ENCODE peak calls at places on chromosomes 7 and 10, in four cellular contexts. Q, D, O and B are unnamed samples.

GRCh38 chr7:27098493-27099223 is 2.9 kb upstream of the HOXA1 start:
- DNase-seq in O (no peak), Q (peak; percentile 80), D (peak; percentile 42), B (peak; percentile 90)

GRCh38 chr10:88401671-88402347 is 181.3 kb downstream of the RNLS start:
- DNase-seq in Q (peak; percentile 35), O (no peak), D (no peak), B (peak; percentile 41)

GRCh38 chr10:25682203-25682950 is 251.7 kb upstream of the MYO3A start:
- DNase-seq in Q (no peak), D (peak; percentile 66), O (no peak), B (no peak)

GRCh38 chr10:129978322-129978721 is 14.2 kb upstream of the EBF3 start:
- DNase-seq in D (no peak), Q (no peak), O (no peak), B (peak; percentile 70)

GRCh38 chr7:97835296-97836138 is 36.7 kb downstream of the ASNS start:
- DNase-seq in D (peak; percentile 81), Q (peak; percentile 63), O (peak; percentile 76), B (no peak)

GRCh38 chr7:140754506-140754905 is 58.0 kb downstream of the NDUFB2 start:
- DNase-seq in O (no peak), D (no peak), Q (no peak), B (no peak)

GRCh38 chr7:35416568-35416967 is 162.7 kb upstream of the TBX20 start:
- DNase-seq in Q (no peak), O (no peak), D (no peak), B (no peak)

GRCh38 chr10:50997461-50997860 is 76.8 kb upstream of the PRKG1 start:
- DNase-seq in Q (no peak), O (no peak), D (no peak), B (no peak)

GRCh38 chr7:26440993-26441636 is 149.5 kb downstream of the SNX10 start:
- DNase-seq in O (no peak), D (no peak), Q (no peak), B (no peak)

GRCh38 chr7:79451580-79451979 is 1.9 kb downstream of the MAGI2 start:
- DNase-seq in Q (peak; percentile 25), O (no peak), D (no peak), B (no peak)
- H3K4me3 ChIP-seq in Q (peak overlapping the region; percentile 54), O (peak overlapping the region; percentile 95), D (peak overlapping the region; percentile 63), B (peak overlapping the region; percentile 92)

GRCh38 chr7:157581740-157582139 is 244.9 kb downstream of the DNAJB6 start:
- DNase-seq in Q (no peak), O (no peak), D (no peak), B (no peak)

GRCh38 chr7:157585113-157585861 is 248.5 kb downstream of the DNAJB6 start:
- DNase-seq in D (no peak), O (no peak), Q (no peak), B (no peak)

GRCh38 chr7:157587051-157587450 is 250.2 kb downstream of the DNAJB6 start:
- DNase-seq in D (no peak), Q (no peak), O (no peak), B (no peak)

GRCh38 chr7:157586426-157586955 is 249.7 kb downstream of the DNAJB6 start:
- DNase-seq in O (no peak), Q (no peak), D (no peak), B (no peak)

GRCh38 chr7:157584420-157584819 is 247.6 kb downstream of the DNAJB6 start:
- DNase-seq in Q (no peak), O (no peak), D (no peak), B (no peak)
- H3K9me3 ChIP-seq in Q (peaks cover 52% of the 10 kb centered on the region), O (no peaks in the 10 kb centered on the region), D (no peaks in the 10 kb centered on the region), B (no peaks in the 10 kb centered on the region)

DNA sequence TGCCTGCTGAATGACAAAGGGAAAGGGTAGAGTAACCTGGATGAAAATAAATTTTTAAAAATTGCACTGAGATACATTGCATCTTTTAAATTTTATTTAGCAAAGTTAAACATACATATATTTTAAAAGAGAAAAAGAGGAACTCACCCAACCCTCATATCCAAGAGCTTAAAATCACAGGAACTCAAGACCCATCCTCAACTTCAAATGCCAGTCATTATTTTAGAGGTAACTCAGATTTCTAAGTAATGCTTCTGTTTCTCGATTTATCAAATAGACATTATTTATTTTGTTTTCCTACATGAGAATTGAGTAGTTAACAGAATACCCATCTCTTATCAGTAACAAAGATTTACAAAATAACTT is 32.4 kb upstream of the KMT2E start:
- DNase-seq in Q (no peak), O (no peak), D (no peak), B (no peak)
- H3K4me1 ChIP-seq in Q (peaks cover 20% of the 10 kb centered on the region), O (peaks cover 77% of the 10 kb centered on the region), D (peaks cover 39% of the 10 kb centered on the region), B (peaks cover 92% of the 10 kb centered on the region)

GRCh38 chr10:34537629-34538231 is 277.4 kb downstream of the PARD3 start:
- DNase-seq in D (no peak), O (no peak), Q (no peak), B (peak; percentile 37)
- H3K4me3 ChIP-seq in D (no peak overlapping the region), O (no peak overlapping the region), Q (no peak overlapping the region), B (peak overlapping the region; percentile 39)

DNA sequence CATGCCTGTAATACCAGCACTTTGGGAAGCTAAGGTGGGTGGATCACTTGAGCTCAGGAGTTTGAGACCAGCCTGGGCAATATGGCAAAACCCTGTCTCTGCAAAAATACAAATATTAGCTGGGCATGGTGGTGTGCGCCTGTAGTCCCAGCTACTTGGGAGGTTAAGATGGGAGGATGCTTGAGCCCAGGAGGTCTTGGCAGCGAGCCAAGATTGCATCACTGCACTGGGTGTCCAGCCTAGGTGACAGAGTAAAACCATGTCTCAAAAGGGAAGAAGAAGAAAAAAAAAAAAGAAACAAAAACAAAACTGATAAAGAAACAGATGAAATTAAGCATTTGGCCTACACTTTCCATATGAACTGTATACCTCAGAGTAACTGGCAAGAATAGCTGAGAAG is 319.2 kb downstream of the PARD3 start:
- DNase-seq in D (no peak), Q (no peak), O (no peak), B (no peak)
- H3K9me3 ChIP-seq in D (no peaks in the 10 kb centered on the region), Q (no peaks in the 10 kb centered on the region), O (no peaks in the 10 kb centered on the region), B (no peaks in the 10 kb centered on the region)

DNA sequence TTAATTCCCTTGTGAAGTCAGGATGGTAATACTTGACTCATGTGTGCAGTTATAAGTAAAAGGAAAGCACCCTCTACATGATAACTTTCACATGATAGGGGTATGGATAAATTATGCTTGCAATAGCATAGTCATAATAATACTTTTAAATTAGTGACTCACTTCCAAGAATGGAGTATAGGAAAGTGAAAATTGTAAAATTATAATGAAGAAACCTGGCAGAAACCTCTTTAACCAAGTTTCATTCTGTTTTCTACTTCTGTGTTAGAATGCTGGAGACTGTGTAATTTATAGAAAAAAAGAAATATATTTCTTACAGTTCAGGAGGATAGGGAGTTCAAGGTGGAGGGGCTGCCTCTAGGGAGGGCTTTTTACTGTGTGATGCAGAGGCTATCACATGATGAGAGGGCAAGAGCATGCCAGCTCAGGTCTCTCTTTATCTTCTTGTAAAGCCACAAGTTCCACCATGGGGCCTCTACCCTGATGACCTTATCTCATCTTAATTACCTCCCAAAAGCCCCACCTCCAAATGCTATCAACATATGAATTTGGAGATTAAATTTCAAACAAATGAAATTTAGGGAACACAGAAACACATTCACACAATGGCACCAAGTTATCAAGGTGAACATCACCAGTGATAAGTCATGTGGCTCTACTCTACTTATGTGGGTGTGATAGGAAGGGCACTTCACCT is 43.2 kb downstream of the HDAC9 start:
- DNase-seq in Q (no peak), O (no peak), D (no peak), B (no peak)
- H3K4me1 ChIP-seq in Q (peaks cover 7% of the 10 kb centered on the region), O (peaks cover 9% of the 10 kb centered on the region), D (peaks cover 4% of the 10 kb centered on the region), B (peaks cover 16% of the 10 kb centered on the region)